ENCODE peak calls at places on chromosomes 7 and 10, in seven cellular contexts. Q is Peyer's patch, P is heart left ventricle, C is fibroblast of lung, W is BE2C, O is transverse colon, U is GM23248. X is an unnamed sample.

GRCh38 chr10:121070257-121070656 is 219.1 kb downstream of the WDR11 start:
- DNase-seq in O (peak; percentile 24), U (no peak), W (no peak), P (no peak), Q (no peak), C (no peak), X (no peak)

GRCh38 chr10:72072046-72072445 is 16.3 kb downstream of the SPOCK2 start:
- DNase-seq in O (no peak), Q (no peak), C (no peak), W (no peak), P (no peak), U (no peak), X (no peak)

GRCh38 chr10:22615819-22616499 is 98.4 kb downstream of the PIP4K2A start:
- DNase-seq in O (peak; percentile 65), P (peak; percentile 55), U (no peak), Q (peak; percentile 76), W (no peak), C (peak; percentile 44), X (peak; percentile 76)

GRCh38 chr7:12620371-12620770 is 49.9 kb downstream of the SCIN start:
- DNase-seq in Q (no peak), P (no peak), O (no peak), W (no peak), C (peak; percentile 14), U (peak; percentile 25), X (no peak)

GRCh38 chr10:13839430-13839986 is 252.7 kb downstream of the PRPF18 start:
- DNase-seq in P (peak; percentile 56), Q (no peak), C (peak; percentile 90), W (no peak), O (no peak), U (peak; percentile 90), X (peak; percentile 82)

GRCh38 chr7:84073476-84073875 is 121.1 kb downstream of the SEMA3A start:
- DNase-seq in Q (no peak), P (no peak), W (no peak), O (no peak), U (peak; percentile 60), C (peak; percentile 91), X (peak; percentile 37)

GRCh38 chr10:63666836-63667383 is 145.7 kb downstream of the REEP3 start:
- DNase-seq in U (peak; percentile 86), C (peak; percentile 99), W (no peak), P (no peak), O (no peak), Q (no peak), X (peak; percentile 47)

GRCh38 chr7:158572000-158572828 is 15.4 kb downstream of the PTPRN2 start:
- DNase-seq in C (no peak), Q (no peak), U (no peak), P (no peak), W (peak; percentile 74), O (no peak), X (peak; percentile 38)

GRCh38 chr10:48572414-48572813 is 32.5 kb downstream of the ARHGAP22 start:
- DNase-seq in W (no peak), O (no peak), U (peak; percentile 73), P (no peak), Q (no peak), C (peak; percentile 37), X (no peak)

DNA sequence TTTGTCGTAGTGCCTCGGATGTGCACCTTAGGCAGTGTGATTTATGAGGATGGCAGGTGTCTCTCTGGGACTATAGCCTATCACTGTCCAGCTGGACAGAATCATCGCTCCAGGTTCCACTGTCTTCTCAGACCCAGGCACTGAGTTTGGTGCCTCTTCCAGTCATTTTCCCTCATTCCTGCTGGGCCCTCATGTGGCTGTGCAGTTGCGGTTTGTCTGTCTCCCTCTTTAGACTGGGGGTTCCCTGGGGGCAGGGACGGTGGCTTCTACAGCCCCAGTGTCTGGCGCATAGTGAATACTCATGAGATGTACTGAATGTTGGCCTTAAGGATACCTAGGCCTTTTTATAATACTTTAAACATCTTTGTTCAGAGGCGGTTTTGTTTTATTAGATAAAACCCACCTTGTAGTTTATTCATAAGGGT is 28.9 kb downstream of the CCM2 start:
- DNase-seq in Q (no peak), U (no peak), W (no peak), P (no peak), C (no peak), O (no peak), X (no peak)
- H3K4me3 ChIP-seq in Q (peak overlapping the region; percentile 55), U (no peak overlapping the region), W (no peak overlapping the region), P (peak overlapping the region; percentile 38), C (no peak overlapping the region), O (no peak overlapping the region), X (no peak overlapping the region)

GRCh38 chr7:4993471-4993870 is 34.5 kb upstream of the MMD2 start:
- DNase-seq in U (no peak), C (no peak), O (no peak), Q (no peak), W (no peak), P (no peak), X (no peak)
- H3K36me3 ChIP-seq in U (peaks cover 21% of the 10 kb centered on the region), C (peaks cover 15% of the 10 kb centered on the region), O (no peaks in the 10 kb centered on the region), Q (no peaks in the 10 kb centered on the region), W (peaks cover 20% of the 10 kb centered on the region), P (peaks cover 3% of the 10 kb centered on the region), X (peaks cover 29% of the 10 kb centered on the region)

GRCh38 chr10:131897297-131897899 is 3.4 kb upstream of the PPP2R2D start:
- DNase-seq in U (no peak), C (no peak), P (no peak), Q (no peak), W (no peak), O (no peak), X (no peak)
- H3K4me3 ChIP-seq in U (no peak overlapping the region), C (no peak overlapping the region), P (no peak overlapping the region), Q (no peak overlapping the region), W (no peak overlapping the region), O (no peak overlapping the region), X (no peak overlapping the region)

DNA sequence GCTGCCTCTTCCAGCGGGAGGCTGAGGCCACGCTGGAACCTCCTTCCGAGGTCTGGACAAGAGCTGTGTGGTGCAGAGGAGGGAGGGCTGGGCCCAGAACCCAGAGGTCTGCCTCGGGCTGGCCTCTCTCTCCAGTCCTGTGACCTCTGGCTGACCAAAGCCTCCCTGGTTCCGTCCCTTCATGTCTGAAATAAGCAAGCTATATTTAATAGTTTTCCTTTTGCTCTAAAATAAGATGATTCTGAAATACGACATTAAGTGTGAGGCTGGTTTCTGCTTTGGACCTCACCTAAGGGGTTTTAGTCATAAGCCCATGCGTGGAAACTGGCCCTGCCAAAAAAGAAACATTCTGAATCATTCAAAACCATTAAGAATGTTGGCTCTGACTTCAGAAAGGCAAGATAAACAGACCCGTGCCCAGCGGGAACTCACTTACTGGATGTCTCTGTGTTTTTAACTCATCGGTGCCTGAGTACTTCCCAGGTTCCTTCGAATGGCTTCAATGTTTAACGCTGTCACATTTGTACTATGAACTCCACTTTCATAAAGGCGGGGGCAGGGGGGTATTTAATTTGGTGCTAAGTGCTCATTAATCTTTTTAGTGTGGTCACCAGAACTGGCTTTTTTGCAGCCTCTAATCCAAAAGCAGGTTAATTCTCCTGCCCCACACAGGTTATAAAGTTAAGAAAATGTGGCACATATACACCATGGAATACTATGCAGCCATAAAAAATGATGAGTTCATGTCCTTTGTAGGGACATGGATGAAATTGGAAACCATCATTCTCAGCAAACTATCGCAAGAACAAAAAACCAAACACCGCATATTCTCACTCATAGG is 157.5 kb upstream of the KLF14 start:
- DNase-seq in U (peak; percentile 99), O (no peak), W (no peak), P (peak; percentile 60), C (peak; percentile 98), Q (no peak), X (peak; percentile 83)
- H3K36me3 ChIP-seq in U (peaks cover 69% of the 10 kb centered on the region), O (no peaks in the 10 kb centered on the region), W (no peaks in the 10 kb centered on the region), P (no peaks in the 10 kb centered on the region), C (peaks cover 24% of the 10 kb centered on the region), Q (no peaks in the 10 kb centered on the region), X (peaks cover 63% of the 10 kb centered on the region)

GRCh38 chr7:93366816-93367215 is 134.7 kb downstream of the VPS50 start:
- DNase-seq in P (no peak), Q (no peak), C (no peak), O (no peak), U (no peak), W (no peak), X (no peak)
- H3K4me3 ChIP-seq in P (no peak overlapping the region), Q (no peak overlapping the region), C (no peak overlapping the region), O (no peak overlapping the region), U (no peak overlapping the region), W (no peak overlapping the region), X (no peak overlapping the region)

GRCh38 chr7:98840604-98841508 is 29.0 kb downstream of the TMEM130 start:
- DNase-seq in C (no peak), W (no peak), U (peak; percentile 39), O (no peak), Q (no peak), P (no peak), X (peak; percentile 61)
- H3K36me3 ChIP-seq in C (no peaks in the 10 kb centered on the region), W (no peaks in the 10 kb centered on the region), U (no peaks in the 10 kb centered on the region), O (no peaks in the 10 kb centered on the region), Q (no peaks in the 10 kb centered on the region), P (no peaks in the 10 kb centered on the region), X (no peaks in the 10 kb centered on the region)

GRCh38 chr7:27242046-27242579 is 489 bp upstream of the EVX1 start:
- DNase-seq in W (no peak), C (no peak), O (no peak), Q (no peak), P (no peak), U (no peak), X (no peak)
- H3K4me3 ChIP-seq in W (no peak overlapping the region), C (no peak overlapping the region), O (no peak overlapping the region), Q (no peak overlapping the region), P (peak overlapping the region; percentile 25), U (peak overlapping the region; percentile 46), X (peak overlapping the region; percentile 34)

DNA sequence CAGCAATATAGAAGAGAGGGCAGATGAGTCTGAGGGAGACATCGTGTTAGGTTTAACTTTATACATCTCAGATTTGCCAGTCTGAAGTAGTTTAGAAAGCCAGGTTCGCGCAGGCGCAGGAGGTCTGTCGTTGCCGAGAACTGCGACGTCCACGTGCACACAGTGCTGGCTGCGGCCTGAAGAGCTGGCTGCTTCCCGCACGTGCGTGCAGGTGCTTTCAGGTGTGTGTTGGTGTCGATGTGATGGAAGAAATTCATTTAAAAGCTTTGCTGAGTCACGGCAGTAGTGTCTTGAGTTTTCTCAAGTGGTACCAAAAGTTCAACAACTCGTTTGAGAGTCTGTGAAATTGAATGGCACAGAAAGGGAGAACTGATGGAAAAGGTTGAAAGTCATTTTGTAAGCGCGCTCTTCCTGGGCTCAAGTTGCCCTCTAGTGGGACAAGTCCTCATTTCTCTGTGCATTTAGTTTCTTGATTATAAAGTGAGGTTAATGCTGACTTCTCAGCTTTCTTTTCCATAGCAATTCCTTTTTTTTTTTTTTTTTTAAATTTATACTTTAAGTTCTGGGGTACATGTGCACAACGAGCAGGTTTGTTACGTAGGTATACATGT is 18.7 kb downstream of the WDR37 start:
- DNase-seq in W (no peak), C (peak; percentile 13), U (peak; percentile 23), P (no peak), Q (no peak), O (no peak), X (no peak)
- H3K36me3 ChIP-seq in W (peaks cover 4% of the 10 kb centered on the region), C (peaks cover 3% of the 10 kb centered on the region), U (peaks cover 28% of the 10 kb centered on the region), P (no peaks in the 10 kb centered on the region), Q (no peaks in the 10 kb centered on the region), O (no peaks in the 10 kb centered on the region), X (peaks cover 26% of the 10 kb centered on the region)